ENCODE peak calls at places on chromosomes 6 and 20, in five cellular contexts. One of them, this sample, is unnamed. For H3K4me1, the result is how much of the 10 kb centered on the place peaks cover.

GRCh38 chr6:42441059-42441471 is 10.7 kb downstream of the TRERF1 start:
- DNase-seq in upper lobe of right lung: no peak
- DNase-seq in CD8-positive, alpha-beta T cell: no peak
- DNase-seq in HCT116: no peak
- DNase-seq in prostate gland: no peak
- DNase-seq in this sample: no peak

GRCh38 chr6:6002809-6003333 is 3.9 kb downstream of the NRN1 start:
- DNase-seq in CD8-positive, alpha-beta T cell: no peak
- DNase-seq in prostate gland: no peak
- DNase-seq in upper lobe of right lung: no peak
- DNase-seq in HCT116: no peak
- DNase-seq in this sample: no peak

GRCh38 chr6:16130932-16131387 is 2.1 kb downstream of the MYLIP start:
- DNase-seq in prostate gland: peak
- DNase-seq in upper lobe of right lung: no peak
- DNase-seq in CD8-positive, alpha-beta T cell: no peak
- DNase-seq in HCT116: no peak
- DNase-seq in this sample: peak

GRCh38 chr6:113481910-113482309 is 375.2 kb upstream of the MARCKS start:
- DNase-seq in CD8-positive, alpha-beta T cell: no peak
- DNase-seq in HCT116: no peak
- DNase-seq in prostate gland: no peak
- DNase-seq in upper lobe of right lung: no peak
- DNase-seq in this sample: no peak

GRCh38 chr6:138726066-138727060 is 47.2 kb upstream of the CCDC28A start:
- DNase-seq in prostate gland: no peak
- DNase-seq in HCT116: no peak
- DNase-seq in upper lobe of right lung: no peak
- DNase-seq in CD8-positive, alpha-beta T cell: no peak
- DNase-seq in this sample: no peak

GRCh38 chr6:11890849-11891248 is 112.2 kb upstream of the ADTRP start:
- DNase-seq in HCT116: no peak
- DNase-seq in CD8-positive, alpha-beta T cell: no peak
- DNase-seq in upper lobe of right lung: no peak
- DNase-seq in prostate gland: no peak
- DNase-seq in this sample: no peak

GRCh38 chr20:46118481-46119020 is 437 bp downstream of the CD40 start:
- DNase-seq in prostate gland: peak
- DNase-seq in CD8-positive, alpha-beta T cell: peak
- DNase-seq in upper lobe of right lung: peak
- DNase-seq in HCT116: no peak
- DNase-seq in this sample: peak

GRCh38 chr6:126821706-126822105 is 296.8 kb upstream of the RSPO3 start:
- DNase-seq in upper lobe of right lung: no peak
- DNase-seq in CD8-positive, alpha-beta T cell: no peak
- DNase-seq in HCT116: no peak
- DNase-seq in prostate gland: no peak
- DNase-seq in this sample: no peak

GRCh38 chr6:150898390-150899170 is 33.1 kb downstream of the MTHFD1L start:
- DNase-seq in HCT116: no peak
- DNase-seq in CD8-positive, alpha-beta T cell: no peak
- DNase-seq in prostate gland: no peak
- DNase-seq in upper lobe of right lung: no peak
- DNase-seq in this sample: no peak

GRCh38 chr6:82067021-82067420 is 180.5 kb downstream of the IBTK start:
- DNase-seq in CD8-positive, alpha-beta T cell: no peak
- DNase-seq in prostate gland: no peak
- DNase-seq in HCT116: no peak
- DNase-seq in upper lobe of right lung: no peak
- DNase-seq in this sample: no peak

GRCh38 chr6:119172813-119173212 is 94.3 kb upstream of the FAM184A start:
- DNase-seq in HCT116: peak
- DNase-seq in upper lobe of right lung: no peak
- DNase-seq in prostate gland: no peak
- DNase-seq in CD8-positive, alpha-beta T cell: no peak
- DNase-seq in this sample: no peak

GRCh38 chr6:108587258-108588059 is 26.7 kb downstream of the FOXO3 start:
- DNase-seq in CD8-positive, alpha-beta T cell: no peak
- DNase-seq in prostate gland: no peak
- DNase-seq in upper lobe of right lung: no peak
- DNase-seq in HCT116: no peak
- DNase-seq in this sample: no peak

GRCh38 chr20:36628076-36628475 is 17.9 kb downstream of the SLA2 start:
- DNase-seq in prostate gland: no peak
- DNase-seq in HCT116: no peak
- DNase-seq in upper lobe of right lung: no peak
- DNase-seq in CD8-positive, alpha-beta T cell: no peak
- DNase-seq in this sample: no peak

GRCh38 chr20:10454135-10454750 is 19.1 kb downstream of the SLX4IP start:
- DNase-seq in HCT116: no peak
- DNase-seq in prostate gland: no peak
- DNase-seq in CD8-positive, alpha-beta T cell: no peak
- DNase-seq in upper lobe of right lung: no peak
- DNase-seq in this sample: no peak

GRCh38 chr6:44009425-44010321 is 117.6 kb downstream of the MRPL14 start:
- DNase-seq in HCT116: no peak
- DNase-seq in prostate gland: no peak
- DNase-seq in upper lobe of right lung: peak
- DNase-seq in CD8-positive, alpha-beta T cell: no peak
- DNase-seq in this sample: peak

GRCh38 chr6:124223596-124223995 is 419.9 kb downstream of the NKAIN2 start:
- DNase-seq in prostate gland: no peak
- DNase-seq in CD8-positive, alpha-beta T cell: no peak
- DNase-seq in upper lobe of right lung: no peak
- DNase-seq in HCT116: no peak
- DNase-seq in this sample: no peak

GRCh38 chr6:125950293-125950692 is 6.3 kb upstream of the HINT3 start:
- DNase-seq in upper lobe of right lung: no peak
- DNase-seq in prostate gland: no peak
- DNase-seq in HCT116: no peak
- DNase-seq in CD8-positive, alpha-beta T cell: no peak
- DNase-seq in this sample: no peak

GRCh38 chr20:1934578-1935573 is 39.7 kb downstream of the SIRPA start:
- DNase-seq in prostate gland: no peak
- DNase-seq in CD8-positive, alpha-beta T cell: no peak
- DNase-seq in upper lobe of right lung: peak
- DNase-seq in HCT116: no peak
- DNase-seq in this sample: peak

GRCh38 chr6:30096829-30097228 is 16.1 kb downstream of the TRIM31 start:
- DNase-seq in CD8-positive, alpha-beta T cell: no peak
- DNase-seq in HCT116: no peak
- DNase-seq in upper lobe of right lung: no peak
- DNase-seq in prostate gland: no peak
- DNase-seq in this sample: no peak

GRCh38 chr20:4327956-4328355 is 312.6 kb upstream of the RNF24 start:
- DNase-seq in upper lobe of right lung: no peak
- DNase-seq in HCT116: no peak
- DNase-seq in CD8-positive, alpha-beta T cell: peak
- DNase-seq in prostate gland: no peak
- DNase-seq in this sample: no peak

GRCh38 chr6:127119361-127120108 is 1.1 kb downstream of the RSPO3 start:
- DNase-seq in CD8-positive, alpha-beta T cell: no peak
- DNase-seq in prostate gland: no peak
- DNase-seq in upper lobe of right lung: peak
- DNase-seq in HCT116: no peak
- DNase-seq in this sample: no peak

GRCh38 chr20:52432740-52433139 is 241.2 kb upstream of the ZFP64 start:
- DNase-seq in upper lobe of right lung: no peak
- DNase-seq in CD8-positive, alpha-beta T cell: no peak
- DNase-seq in prostate gland: no peak
- DNase-seq in HCT116: no peak
- DNase-seq in this sample: no peak

GRCh38 chr6:136766274-136766673 is 26.0 kb downstream of the MAP3K5 start:
- DNase-seq in upper lobe of right lung: no peak
- DNase-seq in CD8-positive, alpha-beta T cell: no peak
- DNase-seq in HCT116: no peak
- DNase-seq in prostate gland: no peak
- DNase-seq in this sample: no peak
- H3K4me3 ChIP-seq in upper lobe of right lung: no peak
- H3K4me3 ChIP-seq in CD8-positive, alpha-beta T cell: no peak
- H3K4me3 ChIP-seq in HCT116: no peak
- H3K4me3 ChIP-seq in prostate gland: no peak
- H3K4me3 ChIP-seq in this sample: no peak

GRCh38 chr6:36123270-36124139 is 6.8 kb upstream of the MAPK13 start:
- DNase-seq in upper lobe of right lung: peak
- DNase-seq in CD8-positive, alpha-beta T cell: peak
- DNase-seq in prostate gland: peak
- DNase-seq in HCT116: peak
- DNase-seq in this sample: peak
- TF ChIP-seq CTCF in upper lobe of right lung: peak
- TF ChIP-seq CTCF in CD8-positive, alpha-beta T cell: peak
- TF ChIP-seq CTCF in prostate gland: peak
- TF ChIP-seq CTCF in HCT116: peak
- TF ChIP-seq CTCF in this sample: peak

DNA sequence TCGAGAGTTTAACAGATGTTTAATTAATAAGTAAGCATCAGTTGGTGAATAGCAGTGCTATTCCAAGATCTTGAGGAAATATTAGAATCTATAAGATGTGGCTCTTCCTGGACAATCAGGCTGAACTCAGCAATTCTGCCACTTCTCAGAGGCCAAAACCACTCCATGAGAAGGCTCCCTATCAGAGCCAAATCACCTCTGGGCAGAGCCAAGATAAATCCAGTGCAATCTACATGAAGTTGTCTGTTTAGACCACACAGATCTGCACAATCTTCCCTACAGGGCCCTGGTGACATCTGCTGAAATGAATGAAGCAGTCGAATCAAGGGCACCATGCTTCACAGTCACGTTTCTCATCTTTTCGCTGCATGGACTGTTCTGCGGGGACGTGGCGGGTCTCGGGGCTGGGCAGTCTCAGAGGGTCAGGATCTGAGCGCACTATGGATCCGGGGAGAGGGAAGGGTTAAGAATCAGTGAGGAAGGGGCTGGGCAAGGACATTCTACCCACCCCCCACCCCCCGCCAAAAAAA is 60.1 kb upstream of the CD93 start:
- DNase-seq in HCT116: no peak
- DNase-seq in CD8-positive, alpha-beta T cell: no peak
- DNase-seq in prostate gland: no peak
- DNase-seq in upper lobe of right lung: no peak
- DNase-seq in this sample: no peak
- H3K4me1 ChIP-seq in HCT116: under half
- H3K4me1 ChIP-seq in CD8-positive, alpha-beta T cell: under half
- H3K4me1 ChIP-seq in prostate gland: under half
- H3K4me1 ChIP-seq in upper lobe of right lung: under half
- H3K4me1 ChIP-seq in this sample: under half

DNA sequence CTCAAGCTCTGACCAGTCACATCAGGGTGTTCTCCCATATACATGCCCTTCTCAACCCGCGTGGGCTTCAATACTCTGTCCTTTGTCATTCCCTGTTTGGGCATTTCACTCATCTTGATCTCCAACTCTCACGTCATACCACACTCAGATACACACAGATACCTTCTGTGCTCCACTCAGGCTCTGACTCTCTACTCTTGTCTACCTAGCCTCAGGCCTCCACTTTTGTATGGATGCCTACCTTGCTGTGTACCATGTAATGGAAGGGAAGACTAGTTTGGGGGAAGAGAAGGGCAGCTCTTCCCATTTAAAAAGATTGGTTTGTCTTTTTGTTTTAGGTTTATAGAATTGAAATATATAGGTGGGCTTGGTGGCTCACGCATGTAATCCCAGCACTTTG is 48.6 kb downstream of the ASXL1 start:
- DNase-seq in upper lobe of right lung: no peak
- DNase-seq in HCT116: no peak
- DNase-seq in prostate gland: no peak
- DNase-seq in CD8-positive, alpha-beta T cell: no peak
- DNase-seq in this sample: no peak
- H3K4me3 ChIP-seq in upper lobe of right lung: no peak
- H3K4me3 ChIP-seq in HCT116: no peak
- H3K4me3 ChIP-seq in prostate gland: no peak
- H3K4me3 ChIP-seq in CD8-positive, alpha-beta T cell: no peak
- H3K4me3 ChIP-seq in this sample: no peak